ENCODE peak calls at places on chromosomes 2 and 18, in eight cellular contexts. Y is GM12865; G is activated T-helper 1 cell treated with anti-CD3 and anti-CD28 coated beads, Interleukin-2, amount 50 U/mL, for 16 hours; N is GOT3; Q is activated T-cell treated with anti-CD3 and anti-CD28 coated beads for 1 hour; H is Jurkat, Clone E6-1; K is NCI-H1417; T is hippocampal formation. J is an unnamed sample.

GRCh38 chr18:57837917-57838548 is 34.9 kb upstream of the ATP8B1 start:
- DNase-seq in T (no peak), H (no peak), K (no peak), N (no peak), Q (no peak), Y (peak; percentile 92), G (peak; percentile 13), J (no peak)

GRCh38 chr2:98911126-98911375 is 25.0 kb downstream of the CRACDL start:
- DNase-seq in K (no peak), G (no peak), Q (no peak), T (no peak), H (no peak), N (no peak), Y (no peak), J (no peak)

GRCh38 chr2:201191132-201191875 is 8.4 kb downstream of the CASP10 start:
- DNase-seq in T (no peak), K (no peak), H (peak; percentile 91), Q (no peak), G (no peak), Y (peak; percentile 68), N (no peak), J (no peak)

GRCh38 chr2:31266804-31267203 is 32.9 kb downstream of the EHD3 start:
- DNase-seq in H (no peak), G (no peak), T (no peak), Q (no peak), N (no peak), Y (no peak), K (no peak), J (no peak)

GRCh38 chr2:191158179-191158578 is 7.4 kb upstream of the STAT4 start:
- DNase-seq in N (no peak), T (no peak), Q (no peak), H (no peak), G (no peak), Y (no peak), K (no peak), J (no peak)

GRCh38 chr2:70548233-70548632 is 5.4 kb downstream of the TGFA start:
- DNase-seq in G (no peak), H (no peak), Q (no peak), K (no peak), N (no peak), T (no peak), Y (no peak), J (no peak)

GRCh38 chr2:219149667-219150066 is 10.9 kb downstream of the NHEJ1 start:
- DNase-seq in T (no peak), Q (no peak), K (no peak), Y (no peak), N (no peak), H (no peak), G (no peak), J (no peak)

GRCh38 chr2:199019898-199020507 is 437.7 kb downstream of the SATB2 start:
- DNase-seq in H (peak; percentile 8), K (peak; percentile 32), G (no peak), N (no peak), Y (peak; percentile 29), T (peak; percentile 0), Q (no peak), J (no peak)

GRCh38 chr2:1499033-1499795 is 86.0 kb downstream of the TPO start:
- DNase-seq in Q (no peak), N (no peak), K (no peak), Y (no peak), T (no peak), G (no peak), H (peak; percentile 84), J (no peak)

GRCh38 chr2:26629346-26629630 is 11.9 kb downstream of the CIB4 start:
- DNase-seq in Q (no peak), G (no peak), K (no peak), T (no peak), N (no peak), H (no peak), Y (no peak), J (no peak)

GRCh38 chr2:219331560-219332213 is 857 bp downstream of the RESP18 start:
- DNase-seq in Y (no peak), Q (no peak), G (no peak), H (no peak), K (no peak), T (no peak), N (no peak), J (no peak)

GRCh38 chr18:44715841-44716240 is 35.2 kb downstream of the SETBP1 start:
- DNase-seq in Y (no peak), Q (no peak), G (no peak), K (peak; percentile 58), N (no peak), T (no peak), H (no peak), J (no peak)

GRCh38 chr18:27653247-27653646 is 468.1 kb upstream of the CHST9 start:
- DNase-seq in T (no peak), Q (no peak), Y (no peak), H (no peak), G (no peak), N (no peak), K (no peak), J (no peak)

GRCh38 chr2:102114290-102114721 is 28.2 kb upstream of the IL1R1 start:
- DNase-seq in G (no peak), Y (peak; percentile 39), T (no peak), K (no peak), Q (no peak), H (no peak), N (no peak), J (no peak)

GRCh38 chr2:172270278-172271079 is 156.9 kb upstream of the ITGA6 start:
- DNase-seq in G (no peak), H (peak; percentile 33), Q (peak; percentile 14), K (no peak), T (no peak), Y (no peak), N (no peak), J (no peak)

GRCh38 chr2:19362094-19362649 is 3.7 kb upstream of the OSR1 start:
- DNase-seq in N (no peak), T (no peak), Y (no peak), H (no peak), K (no peak), G (no peak), Q (no peak), J (no peak)

GRCh38 chr2:120503793-120504571 is 158.0 kb downstream of the INHBB start:
- DNase-seq in Y (no peak), K (no peak), Q (no peak), H (no peak), G (no peak), N (no peak), T (no peak), J (no peak)

GRCh38 chr2:157468931-157469708 is 25.2 kb upstream of the CYTIP start:
- DNase-seq in T (no peak), Y (peak; percentile 93), Q (no peak), H (peak; percentile 49), G (no peak), N (no peak), K (no peak), J (no peak)

GRCh38 chr2:9055471-9055870 is 52.0 kb upstream of the MBOAT2 start:
- DNase-seq in K (no peak), T (no peak), N (no peak), Y (no peak), G (no peak), Q (no peak), H (no peak), J (no peak)

GRCh38 chr2:240893363-240893828 is 2.6 kb downstream of the MAB21L4 start:
- DNase-seq in Y (no peak), G (no peak), T (no peak), K (no peak), Q (peak; percentile 17), N (no peak), H (peak; percentile 9), J (no peak)

GRCh38 chr18:46688853-46689525 is 32.0 kb upstream of the LOXHD1 start:
- DNase-seq in N (no peak), Q (no peak), Y (no peak), K (no peak), H (no peak), G (no peak), T (no peak), J (no peak)

GRCh38 chr2:47512581-47513083 is 109.7 kb downstream of the MSH2 start:
- DNase-seq in N (no peak), Y (no peak), H (no peak), Q (no peak), T (no peak), G (no peak), K (no peak), J (no peak)

GRCh38 chr2:121365061-121365460 is 80.1 kb upstream of the TFCP2L1 start:
- DNase-seq in H (no peak), Q (no peak), N (no peak), Y (no peak), K (no peak), G (no peak), T (no peak), J (no peak)

GRCh38 chr2:174970092-174970491 is 35.1 kb downstream of the CHN1 start:
- DNase-seq in Q (no peak), T (no peak), K (no peak), G (no peak), Y (no peak), H (no peak), N (no peak), J (no peak)

J was measured in T-helper 17 cell.